ENCODE peak calls at places on chromosomes 7 and 10, in ten cellular contexts. One of them, this sample, is unnamed.

GRCh38 chr10:71517310-71518159 is 120.8 kb downstream of the CDH23 start:
- DNase-seq in stomach: no peak
- DNase-seq in uterus: no peak
- DNase-seq in ovary: no peak
- DNase-seq in transverse colon: no peak
- DNase-seq in A549: no peak
- DNase-seq in body of pancreas: no peak
- DNase-seq in IMR-90: no peak
- DNase-seq in vagina: no peak
- DNase-seq in endothelial cell of umbilical vein: no peak
- DNase-seq in this sample: no peak

GRCh38 chr10:18164771-18165361 is 24.6 kb downstream of the CACNB2 start:
- DNase-seq in IMR-90: peak; percentile 97
- DNase-seq in A549: no peak
- DNase-seq in endothelial cell of umbilical vein: no peak
- DNase-seq in stomach: no peak
- DNase-seq in vagina: no peak
- DNase-seq in transverse colon: no peak
- DNase-seq in ovary: peak; percentile 36
- DNase-seq in body of pancreas: no peak
- DNase-seq in uterus: peak; percentile 58
- DNase-seq in this sample: no peak

GRCh38 chr10:116593139-116593740 is 2.5 kb downstream of the PNLIPRP1 start:
- DNase-seq in endothelial cell of umbilical vein: no peak
- DNase-seq in uterus: no peak
- DNase-seq in vagina: no peak
- DNase-seq in IMR-90: no peak
- DNase-seq in A549: no peak
- DNase-seq in stomach: no peak
- DNase-seq in transverse colon: no peak
- DNase-seq in body of pancreas: no peak
- DNase-seq in ovary: no peak
- DNase-seq in this sample: no peak

GRCh38 chr10:91150631-91151030 is 69.8 kb upstream of the PCGF5 start:
- DNase-seq in vagina: no peak
- DNase-seq in body of pancreas: no peak
- DNase-seq in A549: no peak
- DNase-seq in IMR-90: no peak
- DNase-seq in uterus: no peak
- DNase-seq in transverse colon: no peak
- DNase-seq in stomach: no peak
- DNase-seq in endothelial cell of umbilical vein: no peak
- DNase-seq in ovary: no peak
- DNase-seq in this sample: no peak

GRCh38 chr10:66767707-66768106 is 158.1 kb upstream of the LRRTM3 start:
- DNase-seq in vagina: no peak
- DNase-seq in A549: no peak
- DNase-seq in ovary: no peak
- DNase-seq in endothelial cell of umbilical vein: no peak
- DNase-seq in transverse colon: no peak
- DNase-seq in uterus: no peak
- DNase-seq in body of pancreas: no peak
- DNase-seq in stomach: no peak
- DNase-seq in IMR-90: no peak
- DNase-seq in this sample: no peak

GRCh38 chr7:150401861-150402631 is 22.9 kb downstream of the ZNF775 start:
- DNase-seq in vagina: no peak
- DNase-seq in body of pancreas: peak; percentile 3
- DNase-seq in uterus: no peak
- DNase-seq in A549: no peak
- DNase-seq in IMR-90: no peak
- DNase-seq in stomach: no peak
- DNase-seq in transverse colon: no peak
- DNase-seq in ovary: no peak
- DNase-seq in endothelial cell of umbilical vein: no peak
- DNase-seq in this sample: no peak

GRCh38 chr10:7258948-7259523 is 151.8 kb downstream of the SFMBT2 start:
- DNase-seq in A549: no peak
- DNase-seq in stomach: no peak
- DNase-seq in vagina: no peak
- DNase-seq in endothelial cell of umbilical vein: no peak
- DNase-seq in transverse colon: peak; percentile 30
- DNase-seq in IMR-90: no peak
- DNase-seq in ovary: no peak
- DNase-seq in body of pancreas: no peak
- DNase-seq in uterus: no peak
- DNase-seq in this sample: no peak

GRCh38 chr7:142477079-142477651 is 219.3 kb upstream of the PRSS58 start:
- DNase-seq in stomach: no peak
- DNase-seq in vagina: no peak
- DNase-seq in uterus: no peak
- DNase-seq in A549: no peak
- DNase-seq in body of pancreas: no peak
- DNase-seq in endothelial cell of umbilical vein: no peak
- DNase-seq in ovary: no peak
- DNase-seq in transverse colon: no peak
- DNase-seq in IMR-90: peak; percentile 27
- DNase-seq in this sample: no peak

GRCh38 chr10:80207768-80208385 is 2.5 kb upstream of the ANXA11 start:
- DNase-seq in IMR-90: no peak
- DNase-seq in A549: no peak
- DNase-seq in uterus: peak; percentile 48
- DNase-seq in body of pancreas: no peak
- DNase-seq in endothelial cell of umbilical vein: no peak
- DNase-seq in ovary: peak; percentile 73
- DNase-seq in vagina: no peak
- DNase-seq in stomach: no peak
- DNase-seq in transverse colon: no peak
- DNase-seq in this sample: no peak

GRCh38 chr10:110852255-110852896 is 19.4 kb upstream of the PDCD4 start:
- DNase-seq in transverse colon: no peak
- DNase-seq in uterus: peak; percentile 7
- DNase-seq in vagina: no peak
- DNase-seq in body of pancreas: peak; percentile 77
- DNase-seq in endothelial cell of umbilical vein: no peak
- DNase-seq in ovary: no peak
- DNase-seq in stomach: peak; percentile 71
- DNase-seq in A549: no peak
- DNase-seq in IMR-90: peak; percentile 12
- DNase-seq in this sample: peak; percentile 76

GRCh38 chr7:106372595-106373318 is 88.0 kb upstream of the NAMPT start:
- DNase-seq in body of pancreas: no peak
- DNase-seq in ovary: no peak
- DNase-seq in stomach: no peak
- DNase-seq in transverse colon: no peak
- DNase-seq in IMR-90: peak; percentile 49
- DNase-seq in endothelial cell of umbilical vein: no peak
- DNase-seq in A549: no peak
- DNase-seq in vagina: no peak
- DNase-seq in uterus: no peak
- DNase-seq in this sample: no peak

GRCh38 chr7:99287779-99288534 is 15.3 kb downstream of the MYH16 start:
- DNase-seq in IMR-90: no peak
- DNase-seq in uterus: no peak
- DNase-seq in ovary: no peak
- DNase-seq in transverse colon: no peak
- DNase-seq in stomach: no peak
- DNase-seq in A549: no peak
- DNase-seq in endothelial cell of umbilical vein: no peak
- DNase-seq in body of pancreas: no peak
- DNase-seq in vagina: no peak
- DNase-seq in this sample: no peak

GRCh38 chr10:96832721-96833219 is 672 bp downstream of the LCOR start:
- DNase-seq in uterus: peak; percentile 73
- DNase-seq in vagina: no peak
- DNase-seq in ovary: peak; percentile 87
- DNase-seq in body of pancreas: peak; percentile 84
- DNase-seq in stomach: peak; percentile 88
- DNase-seq in transverse colon: peak; percentile 90
- DNase-seq in endothelial cell of umbilical vein: no peak
- DNase-seq in IMR-90: peak; percentile 67
- DNase-seq in A549: peak; percentile 78
- DNase-seq in this sample: peak; percentile 86
- TF ChIP-seq POLR2A in uterus: peak; percentile 38
- TF ChIP-seq POLR2A in vagina: no peak
- TF ChIP-seq POLR2A in ovary: no peak
- TF ChIP-seq POLR2A in body of pancreas: peak; percentile 48
- TF ChIP-seq POLR2A in stomach: no peak
- TF ChIP-seq POLR2A in transverse colon: peak; percentile 62
- TF ChIP-seq POLR2A in endothelial cell of umbilical vein: peak; percentile 9
- TF ChIP-seq POLR2A in IMR-90: no peak
- TF ChIP-seq POLR2A in A549: peak; percentile 33
- TF ChIP-seq POLR2A in this sample: peak; percentile 62

DNA sequence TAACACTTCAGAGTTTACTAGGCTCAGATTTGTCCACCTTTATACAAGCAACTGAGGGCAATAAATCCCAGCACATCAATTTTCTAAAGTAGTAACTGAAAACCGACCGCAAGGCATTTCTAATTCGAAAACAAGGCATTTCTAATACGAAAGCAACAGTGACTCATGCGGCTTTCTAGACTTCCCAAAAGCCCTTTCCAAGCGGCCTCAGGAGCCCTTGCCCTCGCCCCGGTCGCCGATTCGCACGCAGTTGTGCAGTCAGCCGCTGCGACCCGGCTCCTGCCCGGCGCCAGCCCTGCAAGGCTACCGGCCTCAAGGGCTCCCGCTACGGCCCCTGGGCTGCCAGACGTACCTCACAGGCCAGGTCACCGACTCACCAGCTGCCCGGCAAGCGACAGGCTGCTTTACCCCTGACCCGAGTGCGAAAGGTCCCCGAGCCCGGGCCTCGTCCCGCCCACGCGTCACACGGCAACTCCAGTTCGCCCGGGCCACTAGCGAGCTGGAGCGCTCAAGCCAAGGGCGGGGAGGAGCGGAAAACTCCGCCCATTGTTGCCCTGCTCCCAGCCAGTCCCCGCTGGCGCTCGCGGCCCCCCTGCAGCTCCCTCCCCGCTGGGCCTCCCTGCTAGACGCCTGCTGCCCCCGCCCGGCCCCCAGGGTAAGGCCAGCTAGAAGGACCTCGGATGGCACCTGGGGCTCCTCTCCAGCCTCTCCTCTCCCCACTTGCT is 7.3 kb downstream of the NCOA4 start:
- DNase-seq in transverse colon: peak; percentile 93
- DNase-seq in A549: peak; percentile 86
- DNase-seq in ovary: peak; percentile 84
- DNase-seq in body of pancreas: peak; percentile 87
- DNase-seq in vagina: no peak
- DNase-seq in endothelial cell of umbilical vein: peak; percentile 95
- DNase-seq in IMR-90: peak; percentile 93
- DNase-seq in stomach: peak; percentile 91
- DNase-seq in uterus: peak; percentile 80
- DNase-seq in this sample: peak; percentile 89
- TF ChIP-seq POLR2A in transverse colon: peak; percentile 64
- TF ChIP-seq POLR2A in A549: peak; percentile 50
- TF ChIP-seq POLR2A in ovary: no peak
- TF ChIP-seq POLR2A in body of pancreas: peak; percentile 47
- TF ChIP-seq POLR2A in vagina: no peak
- TF ChIP-seq POLR2A in endothelial cell of umbilical vein: no peak
- TF ChIP-seq POLR2A in IMR-90: peak; percentile 68
- TF ChIP-seq POLR2A in stomach: no peak
- TF ChIP-seq POLR2A in uterus: peak; percentile 33
- TF ChIP-seq POLR2A in this sample: no peak

DNA sequence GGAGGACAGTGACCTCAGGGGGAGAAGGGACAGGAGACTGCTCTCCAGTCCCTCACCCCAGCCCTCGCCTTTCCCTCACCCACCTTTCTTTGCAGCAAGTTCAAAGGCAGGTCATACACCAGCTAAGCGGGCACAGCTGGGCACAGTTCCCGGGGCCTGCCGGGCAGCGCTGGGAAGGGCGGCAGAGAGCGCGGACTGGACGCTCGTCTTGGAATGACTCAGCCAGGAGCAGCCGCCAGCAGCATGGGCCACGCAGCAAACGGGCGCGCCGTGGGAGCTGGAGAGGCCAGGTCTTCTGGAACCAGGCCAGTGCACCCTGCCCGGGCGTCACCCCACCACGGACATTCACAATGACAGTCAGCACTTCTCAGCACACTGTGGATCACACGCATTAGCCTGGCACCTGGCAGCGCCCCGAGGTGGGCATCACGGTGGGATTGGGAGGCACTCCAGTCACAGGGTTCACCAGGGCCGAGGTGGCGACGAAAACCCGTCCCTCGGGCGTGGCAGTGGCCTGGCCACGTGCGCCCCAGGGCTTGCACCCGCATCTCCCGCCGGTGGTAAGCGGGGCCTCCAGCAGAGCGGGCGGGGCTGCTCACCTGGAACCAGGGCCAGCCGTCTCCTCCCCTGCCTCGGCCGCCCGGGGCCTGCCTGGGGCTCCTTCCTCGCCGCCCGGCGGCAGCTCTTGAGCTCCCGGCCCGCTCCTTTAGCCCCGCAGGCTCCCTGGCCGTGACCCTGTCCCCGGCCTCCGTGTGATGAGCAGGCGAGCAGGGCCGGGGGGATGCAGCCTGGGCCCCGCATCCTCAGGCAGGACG is 29.0 kb upstream of the WDFY4 start:
- DNase-seq in transverse colon: peak; percentile 69
- DNase-seq in stomach: peak; percentile 77
- DNase-seq in body of pancreas: peak; percentile 84
- DNase-seq in ovary: peak; percentile 71
- DNase-seq in A549: peak; percentile 62
- DNase-seq in vagina: peak; percentile 94
- DNase-seq in IMR-90: peak; percentile 42
- DNase-seq in endothelial cell of umbilical vein: peak; percentile 81
- DNase-seq in uterus: peak; percentile 33
- DNase-seq in this sample: peak; percentile 90
- TF ChIP-seq POLR2A in transverse colon: no peak
- TF ChIP-seq POLR2A in stomach: no peak
- TF ChIP-seq POLR2A in body of pancreas: peak; percentile 61
- TF ChIP-seq POLR2A in ovary: no peak
- TF ChIP-seq POLR2A in A549: peak; percentile 9
- TF ChIP-seq POLR2A in vagina: no peak
- TF ChIP-seq POLR2A in IMR-90: no peak
- TF ChIP-seq POLR2A in endothelial cell of umbilical vein: peak; percentile 40
- TF ChIP-seq POLR2A in uterus: no peak
- TF ChIP-seq POLR2A in this sample: peak; percentile 19

DNA sequence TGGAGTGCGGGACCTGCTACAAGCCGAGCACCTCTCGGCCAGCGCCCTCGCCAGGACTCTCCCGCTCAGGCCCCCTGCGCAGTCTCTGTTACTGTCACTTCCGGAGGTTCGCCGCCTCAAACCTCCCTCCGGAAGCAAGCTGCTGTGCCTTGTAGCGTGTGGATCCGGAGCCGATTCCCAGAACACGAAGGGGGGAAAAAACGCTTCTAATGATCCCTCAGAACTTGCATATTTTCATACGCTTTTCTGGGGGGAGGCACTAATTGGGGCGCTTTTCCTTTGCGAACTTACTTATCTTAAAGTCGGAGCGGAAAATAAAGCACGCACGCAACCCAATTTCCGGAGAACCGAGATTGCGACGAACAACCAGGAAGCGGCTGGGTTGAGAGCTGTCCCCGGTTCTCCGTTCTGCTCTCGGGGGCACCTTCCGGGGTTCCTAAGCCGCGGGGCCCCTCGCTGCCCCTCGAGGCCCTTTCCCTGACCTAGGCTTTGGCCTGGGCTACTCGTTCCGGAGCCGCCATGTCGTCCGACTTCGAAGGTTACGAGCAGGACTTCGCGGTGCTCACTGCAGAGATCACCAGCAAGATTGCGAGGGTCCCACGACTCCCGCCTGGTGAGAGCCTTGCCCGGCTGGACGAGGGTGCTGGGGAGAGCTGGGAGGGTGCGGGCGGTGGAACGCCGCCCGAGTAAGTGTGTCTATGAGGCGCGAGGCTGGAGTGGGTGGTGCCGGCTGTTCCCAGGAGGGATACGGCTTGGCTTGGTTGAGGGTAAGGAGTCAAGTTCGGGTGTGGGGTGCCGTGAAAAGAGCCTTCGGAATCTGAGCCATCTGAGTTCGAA is at the start of the genes VTI1A and ZDHHC6:
- DNase-seq in stomach: peak; percentile 85
- DNase-seq in IMR-90: peak; percentile 84
- DNase-seq in A549: peak; percentile 89
- DNase-seq in uterus: peak; percentile 81
- DNase-seq in body of pancreas: peak; percentile 86
- DNase-seq in vagina: no peak
- DNase-seq in ovary: peak; percentile 85
- DNase-seq in endothelial cell of umbilical vein: peak; percentile 79
- DNase-seq in transverse colon: peak; percentile 88
- DNase-seq in this sample: peak; percentile 80
- TF ChIP-seq POLR2A in stomach: no peak
- TF ChIP-seq POLR2A in IMR-90: peak; percentile 67
- TF ChIP-seq POLR2A in A549: peak; percentile 93
- TF ChIP-seq POLR2A in uterus: peak; percentile 39
- TF ChIP-seq POLR2A in body of pancreas: peak; percentile 91
- TF ChIP-seq POLR2A in vagina: no peak
- TF ChIP-seq POLR2A in ovary: peak; percentile 62
- TF ChIP-seq POLR2A in endothelial cell of umbilical vein: peak; percentile 91
- TF ChIP-seq POLR2A in transverse colon: peak; percentile 82
- TF ChIP-seq POLR2A in this sample: peak; percentile 51